ENCODE peak calls at places on chromosomes 2 and 18, in five cellular contexts. Y, K, L, S and V are unnamed samples.

GRCh38 chr2:10057231-10058107 is 14.1 kb downstream of the KLF11 start:
- DNase-seq in L (peak; percentile 92), K (peak; percentile 99), Y (peak; percentile 31), S (peak; percentile 69), V (peak; percentile 87)

GRCh38 chr2:55761526-55761925 is 67.9 kb upstream of the PNPT1 start:
- DNase-seq in K (no peak), L (peak; percentile 63), S (no peak), Y (peak; percentile 44), V (peak; percentile 88)

GRCh38 chr2:137467246-137467862 is 496.9 kb upstream of the HNMT start:
- DNase-seq in K (peak; percentile 63), L (no peak), S (peak; percentile 61), Y (peak; percentile 3), V (peak; percentile 24)

GRCh38 chr18:59835656-59836379 is 64.0 kb upstream of the PMAIP1 start:
- DNase-seq in S (peak; percentile 38), K (peak; percentile 54), L (no peak), Y (no peak), V (no peak)

GRCh38 chr2:23636412-23636811 is 251.4 kb downstream of the KLHL29 start:
- DNase-seq in Y (peak; percentile 24), K (peak; percentile 69), S (peak; percentile 49), L (peak; percentile 24), V (no peak)

GRCh38 chr2:132489150-132489549 is 72.5 kb downstream of the GPR39 start:
- DNase-seq in Y (no peak), S (peak; percentile 85), L (no peak), K (peak; percentile 76), V (peak; percentile 40)

GRCh38 chr2:68487773-68488355 is 20.5 kb downstream of the APLF start:
- DNase-seq in S (peak; percentile 9), L (peak; percentile 56), K (no peak), Y (peak; percentile 44), V (peak; percentile 66)

GRCh38 chr2:75476778-75477177 is 84.0 kb downstream of the EVA1A start:
- DNase-seq in L (no peak), K (no peak), Y (no peak), S (peak; percentile 31), V (peak; percentile 14)

GRCh38 chr2:239439383-239440315 is 38.8 kb upstream of the HDAC4 start:
- DNase-seq in S (peak; percentile 9), Y (no peak), L (no peak), K (no peak), V (no peak)

GRCh38 chr2:29218550-29219125 is 103.4 kb downstream of the CLIP4 start:
- DNase-seq in K (no peak), Y (no peak), L (no peak), S (no peak), V (no peak)

GRCh38 chr2:48313036-48313877 is 216.7 kb upstream of the STON1 start:
- DNase-seq in K (no peak), S (no peak), Y (no peak), L (no peak), V (no peak)

GRCh38 chr2:98546186-98546585 is 62.1 kb downstream of the COA5 start:
- DNase-seq in Y (no peak), S (no peak), L (no peak), K (no peak), V (no peak)

GRCh38 chr2:209556354-209556961 is 132.6 kb downstream of the MAP2 start:
- DNase-seq in L (peak; percentile 70), S (peak; percentile 23), Y (peak; percentile 70), K (peak; percentile 27), V (peak; percentile 76)

GRCh38 chr18:32308493-32309120 is 118.8 kb downstream of the MEP1B start:
- DNase-seq in L (peak; percentile 82), K (peak; percentile 84), Y (peak; percentile 81), S (no peak), V (peak; percentile 87)

GRCh38 chr18:79511671-79512301 is 116.1 kb downstream of the NFATC1 start:
- DNase-seq in Y (no peak), K (no peak), S (peak; percentile 31), L (no peak), V (no peak)

GRCh38 chr2:196369967-196370366 is 198.6 kb upstream of the STK17B start:
- DNase-seq in L (no peak), S (no peak), Y (no peak), K (peak; percentile 21), V (no peak)

GRCh38 chr2:37377187-37377532 is 32.7 kb downstream of the QPCT start:
- DNase-seq in Y (no peak), K (no peak), L (peak; percentile 83), S (no peak), V (peak; percentile 52)

GRCh38 chr2:38750793-38751042 is 443 bp downstream of the SRSF7 start:
- DNase-seq in K (no peak), L (no peak), Y (no peak), S (peak; percentile 76), V (peak; percentile 67)

GRCh38 chr2:234952270-234953115 is 676 bp downstream of the SH3BP4 start:
- DNase-seq in Y (peak; percentile 21), L (no peak), K (peak; percentile 48), S (peak; percentile 66), V (peak; percentile 55)

GRCh38 chr18:24964213-24964612 is 387.8 kb downstream of the ZNF521 start:
- DNase-seq in K (peak; percentile 73), S (peak; percentile 43), Y (no peak), L (peak; percentile 43), V (no peak)

GRCh38 chr2:80689106-80689505 is 384.6 kb upstream of the LRRTM1 start:
- DNase-seq in L (no peak), S (no peak), Y (no peak), K (no peak), V (no peak)

GRCh38 chr2:145777297-145777696 is 1257.4 kb upstream of the ZEB2 start:
- DNase-seq in L (peak; percentile 23), Y (no peak), S (no peak), K (no peak), V (peak; percentile 6)

GRCh38 chr2:212539145-212539880 is 711 bp upstream of the ERBB4 start:
- DNase-seq in S (peak; percentile 74), L (peak; percentile 6), K (peak; percentile 66), Y (peak; percentile 11), V (peak; percentile 71)

GRCh38 chr2:45212953-45213635 is 203.8 kb upstream of the SIX2 start:
- DNase-seq in Y (no peak), L (peak; percentile 34), S (no peak), K (no peak), V (no peak)

GRCh38 chr2:45214550-45214949 is 205.3 kb upstream of the SIX2 start:
- DNase-seq in L (no peak), S (no peak), Y (no peak), K (no peak), V (no peak)

GRCh38 chr2:45205985-45206384 is 196.7 kb upstream of the SIX2 start:
- DNase-seq in L (no peak), Y (no peak), K (peak; percentile 11), S (no peak), V (no peak)

GRCh38 chr2:45207105-45207504 is 197.9 kb upstream of the SIX2 start:
- DNase-seq in Y (peak; percentile 17), L (no peak), S (no peak), K (no peak), V (no peak)

DNA sequence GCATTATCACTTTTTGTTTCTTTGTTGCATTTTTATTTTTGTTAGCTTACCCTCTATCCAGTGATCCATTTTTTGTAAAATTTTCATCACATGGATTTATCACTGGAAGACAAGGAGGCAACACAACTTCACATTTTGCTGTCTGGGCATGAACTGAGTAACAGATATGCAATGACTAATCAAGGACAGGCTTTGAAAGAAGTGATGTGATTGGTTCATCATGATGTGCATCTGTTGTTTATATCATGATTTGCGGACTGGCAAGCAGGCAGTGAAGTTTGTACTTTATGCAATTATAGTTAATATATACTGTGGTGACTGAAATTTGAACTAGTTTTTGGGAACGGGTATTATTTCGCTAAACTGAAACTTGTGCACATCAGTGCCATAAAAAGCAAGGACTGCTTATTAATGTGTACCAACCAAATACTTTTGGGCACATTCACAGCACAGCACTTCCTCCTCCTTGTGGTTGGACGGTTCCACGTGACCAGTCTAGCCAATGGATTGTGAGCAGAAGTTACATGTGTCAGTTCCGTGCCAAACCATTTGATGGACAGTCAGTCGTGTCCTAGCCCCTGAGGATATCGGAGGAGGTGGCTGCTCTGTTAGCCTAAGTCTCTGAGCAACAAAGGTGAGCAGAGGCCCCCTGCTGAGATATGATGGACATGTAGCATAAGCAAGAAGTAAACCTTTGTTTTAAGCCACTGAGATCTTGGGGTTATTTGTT is 201.4 kb upstream of the SIX2 start:
- DNase-seq in Y (no peak), S (no peak), L (peak; percentile 78), K (no peak), V (peak; percentile 29)
- H3K9ac ChIP-seq in Y (no peak overlapping the region), S (no peak overlapping the region), L (no peak overlapping the region), K (no peak overlapping the region), V (no peak overlapping the region)

GRCh38 chr18:76657428-76657827 is 162.4 kb upstream of the ZNF516 start:
- DNase-seq in K (peak; percentile 68), L (no peak), S (no peak), Y (no peak), V (peak; percentile 14)

GRCh38 chr18:76660571-76661192 is 161.7 kb upstream of the ZNF236 start:
- DNase-seq in S (no peak), L (no peak), K (no peak), Y (no peak), V (no peak)

GRCh38 chr18:76656925-76657324 is 161.9 kb upstream of the ZNF516 start:
- DNase-seq in S (no peak), Y (no peak), K (no peak), L (no peak), V (no peak)

GRCh38 chr18:76657911-76658475 is 163.0 kb upstream of the ZNF516 start:
- DNase-seq in K (no peak), L (no peak), S (no peak), Y (no peak), V (no peak)

GRCh38 chr18:76658627-76659026 is 163.6 kb upstream of the ZNF516 start:
- DNase-seq in Y (no peak), S (peak; percentile 79), L (no peak), K (peak; percentile 77), V (no peak)
- H3K27me3 ChIP-seq in Y (no peaks in the 10 kb centered on the region), S (no peaks in the 10 kb centered on the region), L (no peaks in the 10 kb centered on the region), K (no peaks in the 10 kb centered on the region), V (peaks cover 49% of the 10 kb centered on the region)

DNA sequence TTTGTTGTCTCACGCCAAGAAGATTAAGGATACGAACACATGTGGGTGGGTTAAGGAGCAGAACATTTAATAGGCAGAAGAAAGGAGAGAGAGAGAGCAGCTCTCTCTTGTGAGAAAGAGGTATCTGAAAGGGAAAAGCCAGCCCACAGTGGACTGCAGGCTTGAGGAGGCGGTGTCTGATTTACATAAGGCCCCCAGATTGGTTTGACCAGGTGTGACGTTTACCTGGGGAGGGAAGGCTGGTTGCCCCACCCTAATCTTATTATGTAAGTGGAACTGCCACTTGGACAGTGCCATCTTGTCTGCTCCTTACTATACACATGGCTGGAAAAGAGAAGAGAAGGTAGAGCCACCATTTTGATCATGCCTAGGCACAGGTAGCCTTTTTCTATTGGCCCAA is 189.2 kb downstream of the NCK2 start:
- DNase-seq in L (no peak), Y (no peak), K (no peak), S (no peak), V (no peak)
- H3K4me1 ChIP-seq in L (no peaks in the 10 kb centered on the region), Y (peaks cover 3% of the 10 kb centered on the region), K (no peaks in the 10 kb centered on the region), S (no peaks in the 10 kb centered on the region), V (no peaks in the 10 kb centered on the region)

DNA sequence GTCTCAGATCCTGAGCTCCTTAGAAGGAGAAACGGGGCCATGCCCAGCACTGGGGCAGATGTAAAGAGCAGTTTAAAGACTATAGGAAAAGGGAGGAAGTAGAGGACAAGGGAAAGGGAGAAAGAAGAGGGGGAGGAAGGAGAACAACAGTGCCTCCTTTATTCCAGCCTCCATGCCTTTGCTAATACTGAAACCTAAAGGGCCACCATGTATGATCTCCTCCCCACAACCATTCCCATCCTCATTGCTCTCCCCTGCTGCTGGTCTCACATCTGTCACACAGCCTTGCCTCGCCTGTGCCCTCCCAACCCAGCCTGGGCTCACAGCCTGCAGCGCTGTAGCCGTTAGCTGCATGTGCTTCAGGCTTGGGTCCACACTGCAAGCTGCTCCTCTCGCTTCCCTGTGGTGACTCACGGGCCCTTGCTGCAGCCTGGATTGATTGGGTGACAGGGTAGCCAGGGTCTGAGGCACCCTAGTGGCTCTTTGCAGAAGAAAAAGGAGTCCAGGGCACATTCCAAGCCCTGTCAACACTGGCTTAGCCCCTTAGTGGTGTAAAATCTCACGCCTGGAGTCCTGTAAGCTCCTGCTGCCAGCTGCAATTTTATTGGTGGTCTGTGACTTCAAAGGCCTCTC is 281.9 kb downstream of the SRBD1 start:
- DNase-seq in K (peak; percentile 70), Y (no peak), S (peak; percentile 20), L (peak; percentile 54), V (no peak)
- H3K9ac ChIP-seq in K (no peak overlapping the region), Y (no peak overlapping the region), S (no peak overlapping the region), L (no peak overlapping the region), V (no peak overlapping the region)